ENCODE peak calls at places on chromosomes 7 and 10, in five cellular contexts. U is stimulated activated naive CD8-positive, alpha-beta T cell treated with anti-CD3 and anti-CD28 coated beads, Interleukin-15, Interleukin-2, amounts not matched to agents 100 U/mL and 50 U/mL, for 24 hours; I is hippocampal formation; K is nucleus accumbens; F is heart right ventricle. M is an unnamed sample.

GRCh38 chr10:99345350-99345749 is 16.2 kb downstream of the CNNM1 start:
- DNase-seq in U (no peak), I (no peak), K (no peak), F (no peak), M (no peak)

GRCh38 chr7:55170335-55170734 is 151.5 kb downstream of the EGFR start:
- DNase-seq in U (no peak), I (no peak), K (no peak), F (no peak), M (no peak)

GRCh38 chr7:24573554-24574338 is 494 bp downstream of the PALS2 start:
- DNase-seq in U (peak), I (no peak), K (no peak), F (peak), M (peak)

GRCh38 chr7:150824379-150825177 is 24.0 kb downstream of the TMEM176A start:
- DNase-seq in U (no peak), I (no peak), K (no peak), F (no peak), M (no peak)

GRCh38 chr7:63014792-63015191 is 983.9 kb upstream of the ZNF722 start:
- DNase-seq in U (no peak), I (no peak), K (no peak), F (no peak), M (no peak)

GRCh38 chr7:26090927-26091519 is 61.0 kb upstream of the NFE2L3 start:
- DNase-seq in U (no peak), I (peak), K (no peak), F (no peak), M (peak)

GRCh38 chr10:111705026-111705425 is 478.5 kb downstream of the GPAM start:
- DNase-seq in U (no peak), I (no peak), K (no peak), F (no peak), M (no peak)

GRCh38 chr10:128086003-128086863 is 40.0 kb downstream of the MKI67 start:
- DNase-seq in U (no peak), I (no peak), K (no peak), F (no peak), M (no peak)

GRCh38 chr7:138460176-138460648 is at the start of gene TRIM24:
- DNase-seq in U (no peak), I (peak), K (no peak), F (peak), M (peak)

GRCh38 chr10:96334888-96335526 is 23.8 kb downstream of the OPALIN start:
- DNase-seq in U (no peak), I (peak), K (no peak), F (no peak), M (peak)

GRCh38 chr10:77160679-77161078 is 476.9 kb downstream of the KCNMA1 start:
- DNase-seq in U (no peak), I (no peak), K (no peak), F (no peak), M (no peak)

M was measured in frontal cortex.